ENCODE peak calls at places on chromosome 10, in ten cellular contexts. Y is adrenal gland, K is WTC11, Q is AG04450, C is foreskin fibroblast, I is RWPE1, P is astrocyte of the spinal cord, A is fibroblast of pulmonary artery, S is lower leg skin, B is epithelial cell of esophagus. M is an unnamed sample.

GRCh38 chr10:111077715-111078504 is 1.1 kb downstream of the ADRA2A start:
- DNase-seq in Y (no peak), K (peak), Q (no peak), C (no peak), I (no peak), P (peak), A (peak), S (no peak), B (peak), M (no peak)

GRCh38 chr10:73773152-73773879 is 8.5 kb upstream of the CHCHD1 start:
- DNase-seq in Y (peak), K (no peak), Q (no peak), C (no peak), I (peak), P (no peak), A (no peak), S (no peak), B (no peak), M (no peak)

GRCh38 chr10:78247821-78248220 is 214.2 kb downstream of the RPS24 start:
- DNase-seq in Y (no peak), K (no peak), Q (no peak), C (no peak), I (no peak), P (no peak), A (no peak), S (no peak), B (no peak), M (no peak)

GRCh38 chr10:69377936-69378335 is 38.8 kb downstream of the TACR2 start:
- DNase-seq in Y (no peak), K (no peak), Q (no peak), C (no peak), I (no peak), P (no peak), A (peak), S (no peak), B (no peak), M (no peak)

GRCh38 chr10:117264776-117265175 is 23.9 kb downstream of the SLC18A2 start:
- DNase-seq in Y (peak), K (no peak), Q (no peak), C (no peak), I (no peak), P (no peak), A (no peak), S (no peak), B (no peak), M (no peak)

GRCh38 chr10:79029478-79030390 is 39.0 kb upstream of the ZMIZ1 start:
- DNase-seq in Y (peak), K (no peak), Q (no peak), C (no peak), I (no peak), P (no peak), A (no peak), S (no peak), B (no peak), M (no peak)

GRCh38 chr10:125214283-125214570 is 53.9 kb upstream of the CTBP2 start:
- DNase-seq in Y (no peak), K (no peak), Q (no peak), C (no peak), I (no peak), P (no peak), A (no peak), S (no peak), B (no peak), M (no peak)

GRCh38 chr10:51895209-51895608 is 195.8 kb upstream of the CSTF2T start:
- DNase-seq in Y (peak), K (no peak), Q (peak), C (peak), I (peak), P (peak), A (peak), S (peak), B (peak), M (peak)

GRCh38 chr10:43222296-43222695 is 44.6 kb downstream of the RASGEF1A start:
- DNase-seq in Y (no peak), K (peak), Q (no peak), C (no peak), I (no peak), P (no peak), A (no peak), S (no peak), B (no peak), M (no peak)

GRCh38 chr10:35986756-35987467 is 344.8 kb upstream of the FZD8 start:
- DNase-seq in Y (no peak), K (no peak), Q (no peak), C (no peak), I (no peak), P (no peak), A (no peak), S (no peak), B (no peak), M (no peak)

GRCh38 chr10:3173173-3173878 is 744 bp upstream of the PITRM1 start:
- DNase-seq in Y (no peak), K (peak), Q (no peak), C (no peak), I (peak), P (no peak), A (no peak), S (peak), B (peak), M (no peak)

GRCh38 chr10:36492590-36493510 is 632.5 kb upstream of the ANKRD30A start:
- DNase-seq in Y (no peak), K (no peak), Q (no peak), C (no peak), I (no peak), P (peak), A (peak), S (no peak), B (peak), M (no peak)

GRCh38 chr10:14302035-14302434 is 28.7 kb downstream of the FRMD4A start:
- DNase-seq in Y (no peak), K (no peak), Q (peak), C (peak), I (peak), P (peak), A (peak), S (no peak), B (peak), M (no peak)

GRCh38 chr10:15324611-15325010 is 46.5 kb downstream of the FAM171A1 start:
- DNase-seq in Y (no peak), K (no peak), Q (no peak), C (no peak), I (no peak), P (peak), A (no peak), S (no peak), B (no peak), M (no peak)

GRCh38 chr10:5640501-5640900 is 25.9 kb downstream of the ASB13 start:
- DNase-seq in Y (no peak), K (no peak), Q (no peak), C (no peak), I (no peak), P (no peak), A (no peak), S (no peak), B (no peak), M (no peak)

GRCh38 chr10:89478739-89479116 is 56.7 kb downstream of the SLC16A12 start:
- DNase-seq in Y (no peak), K (no peak), Q (no peak), C (peak), I (no peak), P (peak), A (peak), S (no peak), B (no peak), M (no peak)

GRCh38 chr10:92747600-92747999 is 57.8 kb downstream of the HHEX start:
- DNase-seq in Y (peak), K (no peak), Q (no peak), C (no peak), I (no peak), P (no peak), A (no peak), S (no peak), B (no peak), M (no peak)

GRCh38 chr10:91745086-91745831 is 53.0 kb upstream of the TNKS2 start:
- DNase-seq in Y (no peak), K (peak), Q (no peak), C (no peak), I (peak), P (no peak), A (peak), S (no peak), B (peak), M (no peak)

GRCh38 chr10:24727811-24728210 is 4.1 kb upstream of the ARHGAP21 start:
- DNase-seq in Y (no peak), K (peak), Q (no peak), C (no peak), I (no peak), P (no peak), A (peak), S (no peak), B (no peak), M (no peak)

GRCh38 chr10:97000487-97001182 is 168.5 kb downstream of the LCOR start:
- DNase-seq in Y (no peak), K (peak), Q (no peak), C (no peak), I (peak), P (no peak), A (no peak), S (no peak), B (peak), M (no peak)

GRCh38 chr10:123160311-123160980 is 6.2 kb downstream of the BUB3 start:
- DNase-seq in Y (no peak), K (no peak), Q (no peak), C (no peak), I (no peak), P (no peak), A (no peak), S (no peak), B (no peak), M (no peak)

GRCh38 chr10:75101416-75102251 is 9.8 kb upstream of the SAMD8 start:
- DNase-seq in Y (no peak), K (no peak), Q (no peak), C (no peak), I (no peak), P (no peak), A (no peak), S (no peak), B (no peak), M (no peak)

GRCh38 chr10:113264333-113265131 is 288.3 kb upstream of the HABP2 start:
- DNase-seq in Y (no peak), K (no peak), Q (no peak), C (no peak), I (no peak), P (no peak), A (no peak), S (no peak), B (no peak), M (no peak)

GRCh38 chr10:110355922-110356627 is 51.4 kb upstream of the SMNDC1 start:
- DNase-seq in Y (no peak), K (no peak), Q (no peak), C (no peak), I (no peak), P (no peak), A (no peak), S (no peak), B (no peak), M (no peak)

GRCh38 chr10:98349508-98349922 is 65.5 kb downstream of the PYROXD2 start:
- DNase-seq in Y (peak), K (no peak), Q (peak), C (peak), I (no peak), P (peak), A (peak), S (peak), B (no peak), M (peak)

GRCh38 chr10:92218569-92218968 is 72.3 kb downstream of the CPEB3 start:
- DNase-seq in Y (no peak), K (no peak), Q (no peak), C (no peak), I (no peak), P (no peak), A (no peak), S (no peak), B (no peak), M (no peak)

GRCh38 chr10:58651742-58652141 is 139.1 kb downstream of the BICC1 start:
- DNase-seq in Y (no peak), K (no peak), Q (no peak), C (no peak), I (no peak), P (no peak), A (no peak), S (no peak), B (no peak), M (no peak)

GRCh38 chr10:61701055-61701705 is 38.5 kb downstream of the CABCOCO1 start:
- DNase-seq in Y (no peak), K (no peak), Q (no peak), C (no peak), I (no peak), P (no peak), A (no peak), S (no peak), B (no peak), M (no peak)
- TF ChIP-seq CTCF in Y (no peak), K (no peak), Q (peak), C (peak), I (peak), P (no peak), A (peak), S (no peak), B (no peak), M (no peak)

GRCh38 chr10:102918817-102919236 is 733 bp downstream of the CNNM2 start:
- DNase-seq in Y (peak), K (peak), Q (no peak), C (no peak), I (peak), P (no peak), A (no peak), S (peak), B (peak), M (no peak)

GRCh38 chr10:102919237-102919959 is 1.3 kb downstream of the CNNM2 start:
- DNase-seq in Y (peak), K (peak), Q (no peak), C (no peak), I (peak), P (peak), A (no peak), S (peak), B (peak), M (no peak)

GRCh38 chr10:102919992-102920736 is 2.1 kb downstream of the CNNM2 start:
- DNase-seq in Y (no peak), K (peak), Q (no peak), C (no peak), I (no peak), P (no peak), A (no peak), S (no peak), B (no peak), M (no peak)

GRCh38 chr10:102917314-102917961 is 656 bp upstream of the CNNM2 start:
- DNase-seq in Y (peak), K (peak), Q (peak), C (peak), I (peak), P (peak), A (peak), S (peak), B (peak), M (no peak)

GRCh38 chr10:102917962-102918816 is at the start of gene CNNM2:
- DNase-seq in Y (peak), K (peak), Q (peak), C (peak), I (peak), P (peak), A (peak), S (peak), B (peak), M (peak)
- TF ChIP-seq CTCF in Y (no peak), K (no peak), Q (no peak), C (no peak), I (no peak), P (no peak), A (no peak), S (no peak), B (no peak), M (no peak)

GRCh38 chr10:119209736-119210355 is 2.5 kb downstream of the GRK5 start:
- DNase-seq in Y (no peak), K (no peak), Q (no peak), C (no peak), I (no peak), P (peak), A (peak), S (no peak), B (no peak), M (no peak)
- TF ChIP-seq CTCF in Y (no peak), K (no peak), Q (no peak), C (no peak), I (peak), P (no peak), A (no peak), S (no peak), B (no peak), M (no peak)

GRCh38 chr10:118463740-118464139 is 121.6 kb upstream of the FAM204A start:
- DNase-seq in Y (no peak), K (no peak), Q (no peak), C (no peak), I (no peak), P (no peak), A (no peak), S (no peak), B (no peak), M (no peak)

GRCh38 chr10:118470470-118470869 is 125.0 kb downstream of the PRLHR start:
- DNase-seq in Y (no peak), K (no peak), Q (no peak), C (no peak), I (no peak), P (no peak), A (no peak), S (no peak), B (peak), M (no peak)

GRCh38 chr10:118459642-118460193 is 117.6 kb upstream of the FAM204A start:
- DNase-seq in Y (peak), K (peak), Q (peak), C (peak), I (peak), P (peak), A (peak), S (peak), B (peak), M (peak)

GRCh38 chr10:118467200-118467599 is 125.1 kb upstream of the FAM204A start:
- DNase-seq in Y (no peak), K (no peak), Q (no peak), C (no peak), I (no peak), P (no peak), A (no peak), S (no peak), B (no peak), M (no peak)

DNA sequence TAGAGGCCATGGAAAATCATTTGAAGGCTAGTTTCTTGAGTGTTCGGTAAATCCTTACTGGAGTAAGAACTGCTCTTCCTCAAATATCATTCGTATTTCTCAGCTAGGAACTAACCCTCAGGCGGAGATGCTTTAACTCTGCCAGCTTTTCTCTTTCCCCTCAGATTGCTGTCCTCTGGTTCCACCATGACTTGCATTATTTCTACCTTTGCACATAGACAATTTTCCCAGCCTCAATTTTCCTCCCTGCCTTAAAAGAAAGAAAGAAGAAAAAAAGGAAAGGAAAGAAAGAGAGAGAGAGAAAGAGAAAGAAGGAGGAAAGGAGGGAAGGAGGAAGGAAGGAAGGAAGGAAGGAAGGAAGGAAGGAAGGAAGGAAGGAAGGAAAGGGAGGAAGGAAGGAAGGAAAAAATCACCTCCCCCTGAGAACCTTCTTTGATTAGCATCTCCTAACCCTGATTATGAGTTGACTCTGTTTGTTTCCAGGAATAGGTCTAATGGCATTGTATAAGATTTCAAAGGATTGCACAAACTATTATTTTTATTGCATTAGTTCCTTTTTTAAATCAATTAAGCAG is 123.3 kb upstream of the FAM204A start:
- DNase-seq in Y (no peak), K (no peak), Q (no peak), C (no peak), I (no peak), P (no peak), A (no peak), S (no peak), B (no peak), M (no peak)
- TF ChIP-seq CTCF in Y (no peak), K (no peak), Q (no peak), C (no peak), I (no peak), P (no peak), A (no peak), S (no peak), B (no peak), M (no peak)

DNA sequence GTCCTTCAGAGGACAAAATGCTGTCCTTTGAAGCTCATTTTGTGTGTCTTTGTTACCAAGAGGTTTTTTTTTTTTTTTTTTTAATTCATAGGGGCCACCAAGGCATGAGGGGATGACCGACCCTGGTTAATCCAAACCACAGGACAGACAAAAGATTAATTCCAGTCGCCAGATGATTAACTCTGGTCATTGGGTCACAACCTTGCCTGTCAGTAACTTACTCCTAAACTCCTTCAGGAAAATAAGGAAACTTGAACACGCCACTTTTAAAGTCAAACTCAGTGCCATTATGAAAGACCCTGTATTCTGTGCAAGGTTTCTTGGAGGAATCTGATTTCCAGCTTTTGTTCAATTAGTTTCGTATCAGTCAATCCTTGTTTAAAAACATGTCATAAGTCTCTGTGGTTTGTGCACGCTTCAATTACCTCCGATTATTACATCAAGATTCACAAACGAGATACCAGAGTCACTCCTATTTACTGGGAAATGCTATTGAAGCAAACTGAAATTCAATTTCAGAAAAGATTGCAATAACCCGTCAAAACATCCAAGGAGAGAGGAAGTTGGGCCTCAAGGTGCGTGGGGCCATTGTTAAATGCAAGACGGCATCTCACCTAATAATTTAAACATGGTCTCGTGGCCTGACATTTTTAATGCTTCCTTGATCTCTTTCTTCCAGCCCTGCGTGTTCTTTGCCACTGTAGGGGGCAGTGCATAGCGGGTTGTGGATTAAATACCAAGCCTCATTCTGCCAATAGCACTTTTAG is 44.0 kb downstream of the NRP1 start:
- DNase-seq in Y (no peak), K (no peak), Q (no peak), C (no peak), I (no peak), P (no peak), A (no peak), S (no peak), B (no peak), M (no peak)
- TF ChIP-seq CTCF in Y (no peak), K (no peak), Q (no peak), C (no peak), I (no peak), P (peak), A (peak), S (no peak), B (no peak), M (no peak)

GRCh38 chr10:120646738-120647427 is 189.9 kb downstream of the PLPP4 start:
- DNase-seq in Y (no peak), K (no peak), Q (no peak), C (no peak), I (no peak), P (no peak), A (no peak), S (no peak), B (no peak), M (no peak)
- TF ChIP-seq CTCF in Y (no peak), K (no peak), Q (no peak), C (no peak), I (no peak), P (peak), A (no peak), S (no peak), B (peak), M (no peak)

GRCh38 chr10:64733980-64734379 is 1212.8 kb downstream of the REEP3 start:
- DNase-seq in Y (no peak), K (peak), Q (no peak), C (no peak), I (peak), P (peak), A (peak), S (no peak), B (peak), M (no peak)
- TF ChIP-seq CTCF in Y (no peak), K (no peak), Q (no peak), C (no peak), I (peak), P (peak), A (peak), S (no peak), B (peak), M (no peak)